ENCODE peak calls at places on chromosomes 1 and 21, in four cellular contexts. S is psoas muscle, N is fibroblast of mammary gland, Q is fibroblast of lung. J is an unnamed sample.

GRCh38 chr1:39105061-39105840 is 79.1 kb downstream of the NDUFS5 start:
- DNase-seq in S (peak), N (peak), Q (peak), J (peak)

GRCh38 chr21:41234574-41234973 is 66.6 kb downstream of the BACE2 start:
- DNase-seq in N (no peak), S (no peak), Q (no peak), J (no peak)

GRCh38 chr1:90127288-90127953 is 132.5 kb downstream of the ZNF326 start:
- DNase-seq in Q (peak), S (no peak), N (no peak), J (no peak)

GRCh38 chr1:47175227-47175934 is 14.5 kb downstream of the PDZK1IP1 start:
- DNase-seq in N (peak), Q (peak), S (no peak), J (peak)

GRCh38 chr1:166925791-166926483 is 49.4 kb downstream of the ILDR2 start:
- DNase-seq in N (no peak), S (no peak), Q (peak), J (no peak)

GRCh38 chr1:52702886-52703787 is 5.0 kb upstream of the COA7 start:
- DNase-seq in Q (peak), N (peak), S (peak), J (peak)

GRCh38 chr1:220552672-220553258 is 24.8 kb downstream of the MARK1 start:
- DNase-seq in Q (peak), S (no peak), N (peak), J (peak)

GRCh38 chr1:99849413-99849743 is 783 bp upstream of the AGL start:
- DNase-seq in Q (no peak), S (no peak), N (no peak), J (peak)

GRCh38 chr1:229716064-229716463 is 90.0 kb downstream of the URB2 start:
- DNase-seq in S (no peak), N (no peak), Q (peak), J (no peak)

GRCh38 chr1:2132222-2133038 is 62.1 kb downstream of the FAAP20 start:
- DNase-seq in Q (peak), S (peak), N (peak), J (peak)

GRCh38 chr1:19628879-19629278 is 15.2 kb upstream of the NBL1 start:
- DNase-seq in S (no peak), Q (no peak), N (no peak), J (no peak)

GRCh38 chr1:226644541-226645176 is 94.4 kb downstream of the ITPKB start:
- DNase-seq in N (no peak), S (peak), Q (peak), J (peak)

GRCh38 chr1:224333309-224333926 is 3.4 kb upstream of the NVL start:
- DNase-seq in Q (peak), S (no peak), N (peak), J (peak)

GRCh38 chr1:226626577-226626956 is 78.0 kb downstream of the STUM start:
- DNase-seq in Q (peak), N (peak), S (peak), J (peak)

GRCh38 chr1:41449326-41449921 is 35.1 kb downstream of the EDN2 start:
- DNase-seq in S (no peak), N (no peak), Q (no peak), J (no peak)

GRCh38 chr1:61742620-61743431 is 546 bp downstream of the PATJ start:
- DNase-seq in S (peak), Q (peak), N (peak), J (peak)

GRCh38 chr1:113142791-113143190 is 69.8 kb downstream of the LRIG2 start:
- DNase-seq in Q (peak), N (peak), S (no peak), J (no peak)

GRCh38 chr1:37958690-37959089 is 11.8 kb upstream of the INPP5B start:
- DNase-seq in S (no peak), N (peak), Q (peak), J (peak)

GRCh38 chr1:247613405-247613804 is 8.0 kb downstream of the OR2G3 start:
- DNase-seq in S (no peak), N (no peak), Q (no peak), J (no peak)

GRCh38 chr1:226001852-226002666 is 2.9 kb upstream of the SDE2 start:
- DNase-seq in S (peak), N (peak), Q (peak), J (no peak)

GRCh38 chr1:203250936-203251335 is 21.5 kb upstream of the CHIT1 start:
- DNase-seq in N (no peak), Q (no peak), S (no peak), J (peak)

GRCh38 chr21:32319012-32319411 is 20.4 kb downstream of the MRAP start:
- DNase-seq in S (no peak), Q (no peak), N (no peak), J (no peak)

GRCh38 chr1:117268926-117269378 is 58.2 kb upstream of the VTCN1 start:
- DNase-seq in S (no peak), Q (no peak), N (no peak), J (peak)

GRCh38 chr21:33640697-33641338 is 723 bp downstream of the CRYZL1 start:
- DNase-seq in Q (peak), S (no peak), N (peak), J (peak)

GRCh38 chr1:235068155-235069121 is 60.2 kb downstream of the TOMM20 start:
- DNase-seq in S (peak), N (peak), Q (peak), J (peak)

GRCh38 chr1:203673550-203674411 is 47.1 kb downstream of the ATP2B4 start:
- DNase-seq in Q (peak), N (peak), S (peak), J (peak)

GRCh38 chr1:155940993-155941844 is at the start of gene RXFP4:
- DNase-seq in S (no peak), Q (peak), N (no peak), J (peak)

GRCh38 chr1:89701746-89702241 is 68.9 kb downstream of the LRRC8C start:
- DNase-seq in N (no peak), Q (peak), S (no peak), J (no peak)

GRCh38 chr21:45534591-45535331 is 7.5 kb downstream of the SLC19A1 start:
- DNase-seq in N (no peak), Q (peak), S (peak), J (no peak)

GRCh38 chr1:229042482-229042881 is 228.4 kb upstream of the RAB4A start:
- DNase-seq in S (no peak), N (no peak), Q (no peak), J (no peak)

GRCh38 chr1:107954121-107954520 is 10.9 kb downstream of the VAV3 start:
- DNase-seq in Q (no peak), S (no peak), N (no peak), J (no peak)

GRCh38 chr1:200706109-200706720 is 32.5 kb upstream of the CAMSAP2 start:
- DNase-seq in S (no peak), Q (no peak), N (no peak), J (no peak)

GRCh38 chr1:111948209-111949131 is 41.0 kb downstream of the KCND3 start:
- DNase-seq in N (peak), S (peak), Q (peak), J (peak)

GRCh38 chr1:220045356-220046051 is 801 bp downstream of the EPRS1 start:
- DNase-seq in Q (no peak), N (no peak), S (no peak), J (peak)

GRCh38 chr21:14259669-14260458 is 43.9 kb downstream of the RBM11 start:
- DNase-seq in Q (peak), S (no peak), N (peak), J (peak)

GRCh38 chr1:58781541-58782307 is 2.1 kb downstream of the JUN start:
- DNase-seq in N (peak), Q (peak), S (peak), J (peak)

GRCh38 chr1:19010503-19010902 is 54.0 kb upstream of the IFFO2 start:
- DNase-seq in Q (no peak), N (no peak), S (no peak), J (no peak)

GRCh38 chr1:23446644-23447310 is 22.2 kb upstream of the TCEA3 start:
- DNase-seq in Q (no peak), N (no peak), S (no peak), J (peak)

GRCh38 chr1:211527006-211527405 is 35.0 kb upstream of the RD3 start:
- DNase-seq in N (no peak), Q (no peak), S (no peak), J (no peak)

GRCh38 chr1:6345009-6345408 is 48.6 kb downstream of the ACOT7 start:
- DNase-seq in N (no peak), S (no peak), Q (no peak), J (no peak)

GRCh38 chr1:68011786-68012375 is 38.5 kb downstream of the DIRAS3 start:
- DNase-seq in S (no peak), Q (peak), N (no peak), J (peak)

GRCh38 chr1:68010094-68010493 is 40.3 kb downstream of the DIRAS3 start:
- DNase-seq in N (peak), S (no peak), Q (peak), J (peak)

GRCh38 chr1:68015369-68015768 is 35.1 kb downstream of the DIRAS3 start:
- DNase-seq in Q (peak), S (no peak), N (no peak), J (no peak)

GRCh38 chr1:68013351-68013750 is 37.1 kb downstream of the DIRAS3 start:
- DNase-seq in N (no peak), S (no peak), Q (no peak), J (no peak)

GRCh38 chr1:68010543-68010942 is 39.9 kb downstream of the DIRAS3 start:
- DNase-seq in Q (no peak), N (peak), S (no peak), J (peak)
- H3K4me3 ChIP-seq in Q (no peak), N (no peak), S (no peak), J (no peak)

DNA sequence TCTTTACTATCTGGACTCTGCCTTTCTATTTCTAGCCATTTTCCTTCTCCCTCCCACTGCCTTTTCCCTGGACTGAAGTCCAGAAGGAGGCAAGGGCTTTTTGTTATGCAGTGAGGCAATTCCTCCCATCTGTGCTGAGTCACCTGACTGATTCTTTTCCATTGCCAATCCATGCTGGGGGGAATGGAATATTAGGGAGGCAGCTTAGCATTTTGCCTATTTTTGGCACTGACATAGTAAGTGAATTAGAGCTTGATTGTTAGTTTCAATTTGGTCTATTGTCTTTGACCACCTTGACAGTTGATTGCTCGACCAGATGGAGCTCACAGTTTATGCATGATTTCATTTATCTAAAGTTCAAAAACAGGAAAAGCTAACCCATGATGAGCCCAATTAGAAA is 1000.6 kb upstream of the PRMT6 start:
- DNase-seq in S (no peak), Q (no peak), N (no peak), J (no peak)
- TF ChIP-seq CTCF in S (no peak), Q (no peak), N (no peak), J (no peak)

DNA sequence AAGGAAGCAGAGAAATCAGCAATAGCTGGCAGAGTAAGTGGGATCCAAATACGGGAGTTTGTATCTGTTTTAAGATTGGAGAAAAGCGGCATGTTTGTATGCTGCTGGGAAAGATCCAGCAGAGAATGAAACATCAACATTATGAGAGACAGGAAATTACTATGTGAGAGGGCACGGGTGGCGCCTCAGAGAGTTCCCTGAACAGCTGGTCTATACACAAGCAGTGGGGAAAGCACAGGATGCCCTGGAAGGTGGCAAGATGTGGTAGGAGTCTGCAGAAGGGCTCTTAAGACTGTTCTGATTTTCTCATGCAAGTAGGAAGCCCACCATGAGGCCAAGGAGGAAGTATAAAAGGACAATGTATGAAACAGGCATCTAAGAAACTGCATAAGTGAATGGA is 130.4 kb downstream of the RERE start:
- DNase-seq in S (no peak), Q (no peak), N (no peak), J (no peak)
- H3K4me3 ChIP-seq in S (no peak), Q (no peak), N (no peak), J (no peak)

DNA sequence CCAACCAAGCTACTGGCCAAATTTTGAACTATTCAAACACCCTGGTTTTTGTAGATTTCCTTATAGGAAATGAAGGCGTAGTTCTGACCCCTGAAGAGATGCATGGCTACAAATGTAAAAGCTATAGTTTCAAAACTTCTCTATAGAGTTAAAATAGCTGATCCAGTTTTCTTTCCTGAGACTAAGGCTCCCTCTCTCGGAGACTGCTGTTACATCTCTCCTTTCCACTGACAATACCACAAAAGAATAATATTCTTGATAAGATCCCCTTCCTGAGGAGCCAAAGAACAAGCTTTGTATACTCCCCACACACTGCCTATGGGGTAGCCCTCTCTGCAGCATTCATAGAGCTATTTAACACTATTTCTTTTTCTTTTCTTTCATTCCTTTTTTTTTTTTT is 6.7 kb upstream of the CFAP126 start:
- DNase-seq in N (peak), S (no peak), Q (no peak), J (no peak)
- TF ChIP-seq CTCF in N (peak), S (no peak), Q (peak), J (peak)

DNA sequence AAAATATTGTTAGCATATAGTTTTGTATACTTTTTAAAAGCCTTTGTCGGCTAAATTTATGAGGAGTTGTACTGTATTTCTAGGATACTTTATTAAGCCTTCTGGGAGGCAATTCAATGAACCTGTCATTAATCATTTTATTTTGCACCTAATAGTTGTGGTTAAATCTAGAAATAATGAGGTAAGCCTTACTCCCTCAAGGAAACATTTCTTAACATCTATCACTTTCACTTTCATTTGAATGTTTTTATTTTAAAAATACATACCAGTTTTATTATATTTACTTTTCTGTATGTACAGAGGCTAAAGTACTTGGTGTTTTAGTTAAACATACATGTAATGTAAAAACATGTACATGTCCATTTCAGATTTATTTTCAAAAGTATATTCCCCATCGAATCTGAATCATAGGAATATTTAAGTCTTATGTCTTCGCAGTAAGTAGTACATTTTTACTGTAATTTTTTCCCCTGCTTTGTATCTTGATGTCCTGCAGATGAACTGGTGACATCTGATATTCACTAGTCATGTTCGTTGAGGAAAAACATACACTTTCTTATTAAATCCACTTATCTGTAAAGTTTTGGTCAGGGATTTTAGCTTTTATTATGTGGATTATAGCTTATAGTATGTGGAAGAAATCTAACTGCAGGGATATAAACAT is 82.8 kb downstream of the DISP1 start:
- DNase-seq in S (no peak), N (peak), Q (peak), J (no peak)
- H3K4me3 ChIP-seq in S (peak), N (peak), Q (peak), J (no peak)

GRCh38 chr1:181021811-181022434 is 747 bp downstream of the STX6 start:
- DNase-seq in Q (peak), N (peak), S (peak), J (peak)
- TF ChIP-seq CTCF in Q (no peak), N (no peak), S (no peak), J (no peak)